ENCODE peak calls at places on chromosomes 2 and 18, in four cellular contexts. G is IMR-90, B is GM12878, O is K562. M is an unnamed sample.

GRCh38 chr18:12838178-12838634 is 45.8 kb downstream of the PTPN2 start:
- DNase-seq in G (peak), B (peak), O (no peak), M (no peak)

GRCh38 chr18:74065366-74065765 is 82.3 kb downstream of the FBXO15 start:
- DNase-seq in O (no peak), B (no peak), G (no peak), M (no peak)

GRCh38 chr2:240966906-240967680 is 31.3 kb upstream of the SNED1 start:
- DNase-seq in O (no peak), B (no peak), G (no peak), M (no peak)

GRCh38 chr2:128756372-128756730 is 437.7 kb upstream of the HS6ST1 start:
- DNase-seq in G (no peak), B (no peak), O (no peak), M (no peak)

GRCh38 chr18:26470011-26470637 is 78.2 kb downstream of the KCTD1 start:
- DNase-seq in B (peak), G (peak), O (no peak), M (no peak)

GRCh38 chr18:75809392-75809791 is 381.9 kb upstream of the SMIM21 start:
- DNase-seq in B (no peak), G (no peak), O (no peak), M (no peak)

GRCh38 chr18:42758851-42759250 is 356.6 kb downstream of the RIT2 start:
- DNase-seq in B (no peak), G (no peak), O (no peak), M (no peak)

GRCh38 chr2:96249654-96250053 is 16.1 kb downstream of the TMEM127 start:
- DNase-seq in B (no peak), O (no peak), G (peak), M (no peak)

GRCh38 chr2:223396993-223397392 is 205.2 kb downstream of the SCG2 start:
- DNase-seq in B (no peak), G (no peak), O (no peak), M (no peak)

GRCh38 chr2:237256845-237257244 is 157.1 kb downstream of the COL6A3 start:
- DNase-seq in O (no peak), G (peak), B (no peak), M (peak)

GRCh38 chr2:127092306-127092705 is 14.6 kb downstream of the BIN1 start:
- DNase-seq in G (no peak), B (no peak), O (no peak), M (no peak)

GRCh38 chr2:45889620-45890019 is 238.1 kb downstream of the PRKCE start:
- DNase-seq in O (no peak), G (no peak), B (no peak), M (no peak)

GRCh38 chr2:112187046-112187715 is 49.0 kb downstream of the FBLN7 start:
- DNase-seq in G (no peak), B (no peak), O (no peak), M (no peak)

GRCh38 chr2:133676392-133677130 is 108.3 kb upstream of the NCKAP5 start:
- DNase-seq in B (no peak), O (no peak), G (peak), M (no peak)

GRCh38 chr2:120736202-120736954 is 710 bp downstream of the GLI2 start:
- DNase-seq in G (no peak), O (no peak), B (no peak), M (peak)

GRCh38 chr2:109128048-109128465 is 948 bp upstream of the SH3RF3 start:
- DNase-seq in B (no peak), G (peak), O (peak), M (peak)

GRCh38 chr2:120624056-120624737 is 111.5 kb upstream of the GLI2 start:
- DNase-seq in B (no peak), G (no peak), O (no peak), M (no peak)

GRCh38 chr2:53018830-53019425 is 748.7 kb upstream of the CHAC2 start:
- DNase-seq in G (peak), O (no peak), B (no peak), M (no peak)

GRCh38 chr2:5444168-5444567 is 248.0 kb upstream of the SOX11 start:
- DNase-seq in G (no peak), B (no peak), O (no peak), M (no peak)

GRCh38 chr18:11747731-11748130 is 58.7 kb downstream of the GNAL start:
- DNase-seq in B (no peak), G (no peak), O (no peak), M (no peak)

GRCh38 chr2:32977228-32977758 is 30.5 kb downstream of the LTBP1 start:
- DNase-seq in O (peak), B (no peak), G (no peak), M (peak)
- TF ChIP-seq FOS in O (no peak), B (no peak), G (no peak), M (no peak)

DNA sequence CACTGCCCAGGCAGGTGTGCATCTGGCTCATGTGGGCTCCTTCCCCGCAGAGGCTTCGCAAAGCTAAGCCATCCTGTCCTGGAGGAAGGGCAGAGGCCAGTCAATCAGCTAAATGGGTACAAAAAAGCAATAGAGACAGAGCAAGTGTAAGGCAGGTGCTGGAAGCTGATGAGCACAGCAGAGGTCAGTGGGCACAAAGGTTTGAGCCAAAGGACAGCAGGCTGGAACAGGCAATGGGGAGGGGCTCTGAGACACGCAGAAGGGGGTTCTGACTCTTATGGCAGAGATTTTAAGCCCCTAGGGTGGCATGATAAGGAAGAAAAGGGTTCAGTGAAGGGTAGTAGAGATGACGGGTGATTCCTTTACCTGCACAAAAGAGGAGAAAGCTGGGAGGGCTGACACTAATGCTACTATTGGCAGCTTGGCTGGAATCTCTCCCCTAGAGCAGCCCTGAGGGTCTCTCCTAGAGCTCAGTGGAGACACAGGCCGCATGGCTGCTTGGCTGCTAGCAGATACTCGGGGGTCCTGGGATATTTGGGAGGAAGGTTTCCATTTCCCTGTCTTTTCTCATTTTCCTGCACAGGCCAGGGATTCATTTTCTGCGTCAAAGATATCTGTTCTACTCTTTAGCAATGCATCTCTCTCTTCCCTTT is 132.4 kb downstream of the MYCN start:
- DNase-seq in B (no peak), G (no peak), O (no peak), M (no peak)
- TF ChIP-seq CTCF in B (no peak), G (no peak), O (no peak), M (no peak)

GRCh38 chr18:51028201-51028805 is 1.7 kb upstream of the SMAD4 start:
- DNase-seq in G (peak), O (no peak), B (no peak), M (no peak)
- TF ChIP-seq FOS in G (no peak), O (no peak), B (no peak), M (no peak)

GRCh38 chr2:106863387-106863786 is 22.6 kb downstream of the ST6GAL2 start:
- DNase-seq in O (no peak), B (no peak), G (no peak), M (no peak)
- TF ChIP-seq CTCF in O (peak), B (no peak), G (no peak), M (no peak)

GRCh38 chr2:23215016-23215415 is 170.0 kb upstream of the KLHL29 start:
- DNase-seq in O (no peak), G (no peak), B (no peak), M (no peak)

GRCh38 chr2:23221236-23221635 is 163.7 kb upstream of the KLHL29 start:
- DNase-seq in O (no peak), B (no peak), G (no peak), M (no peak)

GRCh38 chr2:23221901-23222300 is 163.1 kb upstream of the KLHL29 start:
- DNase-seq in B (no peak), O (no peak), G (no peak), M (no peak)

DNA sequence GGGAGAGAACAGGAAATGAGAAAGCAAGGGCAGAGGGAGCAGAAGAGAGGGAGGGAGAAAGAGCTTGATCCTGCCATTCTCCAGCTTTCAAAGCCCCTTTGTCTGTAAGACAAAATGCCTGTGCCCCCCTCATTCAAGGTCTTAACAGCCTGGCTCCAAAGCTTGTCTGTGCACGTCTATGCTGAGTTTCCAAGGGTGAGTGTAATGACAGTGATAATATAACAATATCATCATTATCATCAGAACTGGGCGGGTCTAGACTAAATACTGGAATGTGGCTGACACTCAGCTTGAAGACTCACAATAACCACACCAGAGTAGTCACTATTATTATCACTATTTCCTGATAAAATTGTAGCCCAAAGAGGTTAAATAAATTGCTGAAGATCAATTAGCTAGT is 164.3 kb upstream of the KLHL29 start:
- DNase-seq in O (no peak), B (no peak), G (no peak), M (no peak)
- TF ChIP-seq FOS in O (no peak), B (no peak), G (no peak), M (no peak)

M was measured in endothelial cell of umbilical vein.